ENCODE peak calls at places on chromosomes 16 and 17, in five cellular contexts. One of them, this sample, is unnamed.

GRCh38 chr17:28963841-28964240 is 12.5 kb upstream of the PHF12 start:
- DNase-seq in left lung: no peak
- DNase-seq in trophoblast cell: no peak
- DNase-seq in stimulated activated CD8-positive, alpha-beta memory T cell treated with anti-CD3 and anti-CD28 coated beads, Interleukin-4, amount 100 ng/mL, for 24 hours: no peak
- DNase-seq in GM03348: no peak
- DNase-seq in this sample: no peak

GRCh38 chr16:22300427-22301071 is 3.3 kb downstream of the POLR3E start:
- DNase-seq in left lung: peak; percentile 74
- DNase-seq in trophoblast cell: no peak
- DNase-seq in stimulated activated CD8-positive, alpha-beta memory T cell treated with anti-CD3 and anti-CD28 coated beads, Interleukin-4, amount 100 ng/mL, for 24 hours: no peak
- DNase-seq in GM03348: peak; percentile 88
- DNase-seq in this sample: peak; percentile 61

GRCh38 chr17:48615963-48616718 is 1.0 kb upstream of the HOXB8 start:
- DNase-seq in left lung: no peak
- DNase-seq in trophoblast cell: no peak
- DNase-seq in stimulated activated CD8-positive, alpha-beta memory T cell treated with anti-CD3 and anti-CD28 coated beads, Interleukin-4, amount 100 ng/mL, for 24 hours: no peak
- DNase-seq in GM03348: no peak
- DNase-seq in this sample: no peak

GRCh38 chr16:49785970-49786369 is 69.9 kb downstream of the ZNF423 start:
- DNase-seq in left lung: no peak
- DNase-seq in trophoblast cell: no peak
- DNase-seq in stimulated activated CD8-positive, alpha-beta memory T cell treated with anti-CD3 and anti-CD28 coated beads, Interleukin-4, amount 100 ng/mL, for 24 hours: no peak
- DNase-seq in GM03348: no peak
- DNase-seq in this sample: no peak

GRCh38 chr16:16019488-16019887 is 70.1 kb downstream of the ABCC1 start:
- DNase-seq in left lung: no peak
- DNase-seq in trophoblast cell: no peak
- DNase-seq in stimulated activated CD8-positive, alpha-beta memory T cell treated with anti-CD3 and anti-CD28 coated beads, Interleukin-4, amount 100 ng/mL, for 24 hours: no peak
- DNase-seq in GM03348: peak; percentile 77
- DNase-seq in this sample: no peak

GRCh38 chr17:75514299-75515228 is 773 bp downstream of the CASKIN2 start:
- DNase-seq in left lung: peak; percentile 84
- DNase-seq in trophoblast cell: no peak
- DNase-seq in stimulated activated CD8-positive, alpha-beta memory T cell treated with anti-CD3 and anti-CD28 coated beads, Interleukin-4, amount 100 ng/mL, for 24 hours: no peak
- DNase-seq in GM03348: peak; percentile 47
- DNase-seq in this sample: peak; percentile 57

GRCh38 chr17:40303009-40303657 is 5.8 kb upstream of the RARA start:
- DNase-seq in left lung: no peak
- DNase-seq in trophoblast cell: peak; percentile 60
- DNase-seq in stimulated activated CD8-positive, alpha-beta memory T cell treated with anti-CD3 and anti-CD28 coated beads, Interleukin-4, amount 100 ng/mL, for 24 hours: no peak
- DNase-seq in GM03348: no peak
- DNase-seq in this sample: no peak

GRCh38 chr16:28950648-28951409 is at the start of gene NFATC2IP:
- DNase-seq in left lung: peak; percentile 98
- DNase-seq in trophoblast cell: peak; percentile 100
- DNase-seq in stimulated activated CD8-positive, alpha-beta memory T cell treated with anti-CD3 and anti-CD28 coated beads, Interleukin-4, amount 100 ng/mL, for 24 hours: peak; percentile 99
- DNase-seq in GM03348: peak; percentile 99
- DNase-seq in this sample: peak; percentile 99

GRCh38 chr17:6496116-6496481 is 51.8 kb downstream of the PIMREG start:
- DNase-seq in left lung: no peak
- DNase-seq in trophoblast cell: no peak
- DNase-seq in stimulated activated CD8-positive, alpha-beta memory T cell treated with anti-CD3 and anti-CD28 coated beads, Interleukin-4, amount 100 ng/mL, for 24 hours: no peak
- DNase-seq in GM03348: no peak
- DNase-seq in this sample: peak; percentile 31

GRCh38 chr16:84344781-84345180 is 23.6 kb upstream of the ATP2C2 start:
- DNase-seq in left lung: no peak
- DNase-seq in trophoblast cell: no peak
- DNase-seq in stimulated activated CD8-positive, alpha-beta memory T cell treated with anti-CD3 and anti-CD28 coated beads, Interleukin-4, amount 100 ng/mL, for 24 hours: no peak
- DNase-seq in GM03348: no peak
- DNase-seq in this sample: no peak

GRCh38 chr16:63130942-63131341 is 1094.7 kb upstream of the CDH8 start:
- DNase-seq in left lung: no peak
- DNase-seq in trophoblast cell: no peak
- DNase-seq in stimulated activated CD8-positive, alpha-beta memory T cell treated with anti-CD3 and anti-CD28 coated beads, Interleukin-4, amount 100 ng/mL, for 24 hours: no peak
- DNase-seq in GM03348: no peak
- DNase-seq in this sample: no peak

GRCh38 chr16:82655315-82655714 is 28.5 kb downstream of the CDH13 start:
- DNase-seq in left lung: no peak
- DNase-seq in trophoblast cell: no peak
- DNase-seq in stimulated activated CD8-positive, alpha-beta memory T cell treated with anti-CD3 and anti-CD28 coated beads, Interleukin-4, amount 100 ng/mL, for 24 hours: peak; percentile 34
- DNase-seq in GM03348: peak; percentile 81
- DNase-seq in this sample: no peak

GRCh38 chr17:57369509-57369945 is 113.2 kb downstream of the MSI2 start:
- DNase-seq in left lung: no peak
- DNase-seq in trophoblast cell: no peak
- DNase-seq in stimulated activated CD8-positive, alpha-beta memory T cell treated with anti-CD3 and anti-CD28 coated beads, Interleukin-4, amount 100 ng/mL, for 24 hours: no peak
- DNase-seq in GM03348: no peak
- DNase-seq in this sample: no peak

GRCh38 chr17:76709077-76709950 is 1.5 kb downstream of the MXRA7 start:
- DNase-seq in left lung: no peak
- DNase-seq in trophoblast cell: peak; percentile 59
- DNase-seq in stimulated activated CD8-positive, alpha-beta memory T cell treated with anti-CD3 and anti-CD28 coated beads, Interleukin-4, amount 100 ng/mL, for 24 hours: no peak
- DNase-seq in GM03348: peak; percentile 93
- DNase-seq in this sample: peak; percentile 68

GRCh38 chr16:27446721-27447120 is 44.7 kb downstream of the IL21R start:
- DNase-seq in left lung: no peak
- DNase-seq in trophoblast cell: no peak
- DNase-seq in stimulated activated CD8-positive, alpha-beta memory T cell treated with anti-CD3 and anti-CD28 coated beads, Interleukin-4, amount 100 ng/mL, for 24 hours: peak; percentile 56
- DNase-seq in GM03348: no peak
- DNase-seq in this sample: peak; percentile 45

GRCh38 chr16:68636064-68636551 is 9.0 kb upstream of the CDH3 start:
- DNase-seq in left lung: no peak
- DNase-seq in trophoblast cell: no peak
- DNase-seq in stimulated activated CD8-positive, alpha-beta memory T cell treated with anti-CD3 and anti-CD28 coated beads, Interleukin-4, amount 100 ng/mL, for 24 hours: no peak
- DNase-seq in GM03348: no peak
- DNase-seq in this sample: no peak

This sample was measured in lower lobe of right lung.